ENCODE peak calls at places on chromosome 13, in five cellular contexts. J, Z, H, B and M are unnamed samples.

GRCh38 chr13:59863621-59864020 is 300.1 kb downstream of the DIAPH3 start:
- DNase-seq in J (no peak), Z (no peak), H (no peak), B (no peak), M (no peak)

GRCh38 chr13:107234315-107234714 is 666.4 kb upstream of the ARGLU1 start:
- DNase-seq in J (no peak), Z (no peak), H (no peak), B (no peak), M (peak)

GRCh38 chr13:48144413-48145035 is 49.6 kb upstream of the MED4 start:
- DNase-seq in J (no peak), Z (no peak), H (peak), B (peak), M (peak)

GRCh38 chr13:108269601-108270328 is at the start of gene TNFSF13B:
- DNase-seq in J (peak), Z (peak), H (peak), B (peak), M (peak)

GRCh38 chr13:27960362-27961226 is 8.5 kb downstream of the CDX2 start:
- DNase-seq in J (peak), Z (peak), H (peak), B (no peak), M (peak)

GRCh38 chr13:36685912-36686311 is 12.1 kb downstream of the SERTM1 start:
- DNase-seq in J (no peak), Z (no peak), H (peak), B (no peak), M (peak)

GRCh38 chr13:19862511-19863313 is 737 bp downstream of the ZMYM5 start:
- DNase-seq in J (peak), Z (peak), H (peak), B (peak), M (peak)

GRCh38 chr13:100989424-100989823 is 314.8 kb upstream of the TMTC4 start:
- DNase-seq in J (no peak), Z (no peak), H (no peak), B (no peak), M (no peak)

GRCh38 chr13:47859129-47859528 is 141.9 kb downstream of the SUCLA2 start:
- DNase-seq in J (no peak), Z (no peak), H (peak), B (no peak), M (peak)

GRCh38 chr13:93017493-93018112 is 209.0 kb upstream of the GPC6 start:
- DNase-seq in J (no peak), Z (no peak), H (no peak), B (no peak), M (no peak)

GRCh38 chr13:79966502-79966901 is 374.4 kb downstream of the SPRY2 start:
- DNase-seq in J (no peak), Z (no peak), H (peak), B (no peak), M (no peak)

GRCh38 chr13:96817336-96817941 is 176.8 kb downstream of the OXGR1 start:
- DNase-seq in J (no peak), Z (no peak), H (peak), B (no peak), M (peak)

GRCh38 chr13:34772206-34772605 is 169.9 kb upstream of the NBEA start:
- DNase-seq in J (no peak), Z (no peak), H (no peak), B (no peak), M (no peak)

GRCh38 chr13:100440756-100441421 is 147.7 kb downstream of the GGACT start:
- DNase-seq in J (no peak), Z (no peak), H (peak), B (no peak), M (peak)

GRCh38 chr13:63409791-63410351 is 1994.2 kb upstream of the PCDH20 start:
- DNase-seq in J (no peak), Z (no peak), H (no peak), B (no peak), M (no peak)

GRCh38 chr13:85632526-85633215 is 166.5 kb downstream of the SLITRK6 start:
- DNase-seq in J (no peak), Z (no peak), H (no peak), B (no peak), M (no peak)

GRCh38 chr13:48448963-48449614 is 36.2 kb upstream of the LPAR6 start:
- DNase-seq in J (no peak), Z (no peak), H (peak), B (no peak), M (peak)

GRCh38 chr13:30752201-30752797 is 17.0 kb downstream of the ALOX5AP start:
- DNase-seq in J (no peak), Z (no peak), H (peak), B (peak), M (peak)

GRCh38 chr13:45333973-45334922 is 6.7 kb downstream of the TPT1 start:
- DNase-seq in J (no peak), Z (no peak), H (peak), B (no peak), M (peak)

GRCh38 chr13:79128158-79128557 is 277.9 kb downstream of the RBM26 start:
- DNase-seq in J (no peak), Z (no peak), H (peak), B (no peak), M (peak)

GRCh38 chr13:21548577-21548976 is 55.4 kb downstream of the MICU2 start:
- DNase-seq in J (no peak), Z (no peak), H (no peak), B (no peak), M (no peak)

GRCh38 chr13:26075498-26075897 is 23.7 kb upstream of the SHISA2 start:
- DNase-seq in J (no peak), Z (no peak), H (no peak), B (no peak), M (peak)

DNA sequence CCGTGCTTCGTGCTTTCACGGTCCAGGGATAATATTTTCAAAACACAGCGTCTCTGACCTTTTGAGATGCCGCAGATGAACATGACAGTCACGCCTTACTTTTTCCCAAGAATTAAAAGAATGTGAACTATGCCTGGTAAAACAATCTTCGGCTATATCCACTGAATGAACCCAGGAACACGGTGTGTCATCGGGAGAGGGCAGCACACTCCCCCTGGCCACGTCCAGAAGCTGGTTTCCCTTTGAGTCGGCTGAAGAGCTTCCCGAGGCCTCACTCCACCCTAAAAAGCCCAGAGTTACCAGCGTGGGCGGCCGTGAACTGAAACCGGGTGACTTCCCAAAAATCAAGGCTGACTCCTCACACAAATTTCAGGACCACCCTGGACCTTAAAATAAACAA is 22.9 kb upstream of the SHISA2 start:
- DNase-seq in J (no peak), Z (no peak), H (peak), B (no peak), M (peak)
- TF ChIP-seq CTCF in J (no peak), Z (no peak), H (peak), B (no peak), M (peak)

GRCh38 chr13:110152351-110152750 is 154.6 kb downstream of the COL4A1 start:
- DNase-seq in J (no peak), Z (no peak), H (no peak), B (no peak), M (no peak)

GRCh38 chr13:110150384-110151091 is 156.4 kb downstream of the COL4A1 start:
- DNase-seq in J (no peak), Z (no peak), H (peak), B (no peak), M (no peak)

GRCh38 chr13:110154370-110155031 is 152.5 kb downstream of the COL4A1 start:
- DNase-seq in J (no peak), Z (no peak), H (no peak), B (no peak), M (no peak)

GRCh38 chr13:110149036-110149435 is 157.9 kb downstream of the COL4A1 start:
- DNase-seq in J (no peak), Z (no peak), H (no peak), B (no peak), M (peak)
- TF ChIP-seq CTCF in J (no peak), Z (no peak), H (no peak), B (no peak), M (no peak)

GRCh38 chr13:112910016-112910415 is 59.0 kb upstream of the MCF2L start:
- DNase-seq in J (no peak), Z (no peak), H (no peak), B (no peak), M (no peak)
- TF ChIP-seq CTCF in J (no peak), Z (no peak), H (no peak), B (no peak), M (no peak)

GRCh38 chr13:32376642-32377418 is 51.1 kb downstream of the N4BP2L1 start:
- DNase-seq in J (no peak), Z (no peak), H (no peak), B (no peak), M (no peak)

GRCh38 chr13:32381539-32381938 is 46.4 kb downstream of the N4BP2L1 start:
- DNase-seq in J (no peak), Z (no peak), H (peak), B (no peak), M (peak)

GRCh38 chr13:32378012-32378411 is 49.9 kb downstream of the N4BP2L1 start:
- DNase-seq in J (no peak), Z (no peak), H (no peak), B (no peak), M (peak)
- TF ChIP-seq CTCF in J (no peak), Z (no peak), H (no peak), B (no peak), M (peak)